ENCODE peak calls at places on chromosomes 2 and 18, in eight cellular contexts. One of them, this sample, is unnamed.
A peak's percentile ranks its signal among the peaks of the same experiment; 100 is the strongest.

GRCh38 chr2:171762879-171763573 is 75.8 kb downstream of the DYNC1I2 start:
- DNase-seq in H7: peak; percentile 4
- DNase-seq in spleen: no peak
- DNase-seq in endothelial cell: no peak
- DNase-seq in iPS-NIHi11: no peak
- DNase-seq in activated CD4-positive, alpha-beta T cell treated with anti-CD3 and anti-CD28 coated beads, Interleukin-2, amount 50 U/mL, for 48 hours: no peak
- DNase-seq in neural progenitor cell: no peak
- DNase-seq in testis: no peak
- DNase-seq in this sample: no peak

GRCh38 chr2:189265696-189266320 is 86.2 kb upstream of the COL5A2 start:
- DNase-seq in H7: no peak
- DNase-seq in endothelial cell: no peak
- DNase-seq in activated CD4-positive, alpha-beta T cell treated with anti-CD3 and anti-CD28 coated beads, Interleukin-2, amount 50 U/mL, for 48 hours: no peak
- DNase-seq in iPS-NIHi11: no peak
- DNase-seq in testis: no peak
- DNase-seq in neural progenitor cell: no peak
- DNase-seq in spleen: no peak
- DNase-seq in this sample: no peak

GRCh38 chr2:146124741-146125140 is 1604.8 kb upstream of the ZEB2 start:
- DNase-seq in neural progenitor cell: no peak
- DNase-seq in endothelial cell: no peak
- DNase-seq in activated CD4-positive, alpha-beta T cell treated with anti-CD3 and anti-CD28 coated beads, Interleukin-2, amount 50 U/mL, for 48 hours: no peak
- DNase-seq in testis: no peak
- DNase-seq in iPS-NIHi11: no peak
- DNase-seq in spleen: no peak
- DNase-seq in H7: no peak
- DNase-seq in this sample: no peak

GRCh38 chr2:201759567-201759966 is 21.2 kb downstream of the ALS2 start:
- DNase-seq in testis: no peak
- DNase-seq in H7: no peak
- DNase-seq in iPS-NIHi11: no peak
- DNase-seq in spleen: no peak
- DNase-seq in neural progenitor cell: no peak
- DNase-seq in activated CD4-positive, alpha-beta T cell treated with anti-CD3 and anti-CD28 coated beads, Interleukin-2, amount 50 U/mL, for 48 hours: no peak
- DNase-seq in endothelial cell: no peak
- DNase-seq in this sample: no peak

GRCh38 chr2:218648473-218649100 is 10.8 kb downstream of the ZNF142 start:
- DNase-seq in activated CD4-positive, alpha-beta T cell treated with anti-CD3 and anti-CD28 coated beads, Interleukin-2, amount 50 U/mL, for 48 hours: peak; percentile 44
- DNase-seq in spleen: no peak
- DNase-seq in endothelial cell: peak; percentile 58
- DNase-seq in iPS-NIHi11: peak; percentile 75
- DNase-seq in neural progenitor cell: peak; percentile 61
- DNase-seq in H7: peak; percentile 86
- DNase-seq in testis: peak; percentile 74
- DNase-seq in this sample: no peak

GRCh38 chr18:58391932-58392331 is 237.0 kb downstream of the ALPK2 start:
- DNase-seq in testis: no peak
- DNase-seq in endothelial cell: no peak
- DNase-seq in iPS-NIHi11: no peak
- DNase-seq in neural progenitor cell: peak; percentile 33
- DNase-seq in spleen: no peak
- DNase-seq in activated CD4-positive, alpha-beta T cell treated with anti-CD3 and anti-CD28 coated beads, Interleukin-2, amount 50 U/mL, for 48 hours: no peak
- DNase-seq in H7: peak; percentile 48
- DNase-seq in this sample: no peak

GRCh38 chr2:111161971-111162370 is 41.3 kb downstream of the BCL2L11 start:
- DNase-seq in endothelial cell: no peak
- DNase-seq in testis: no peak
- DNase-seq in activated CD4-positive, alpha-beta T cell treated with anti-CD3 and anti-CD28 coated beads, Interleukin-2, amount 50 U/mL, for 48 hours: no peak
- DNase-seq in neural progenitor cell: no peak
- DNase-seq in H7: no peak
- DNase-seq in spleen: no peak
- DNase-seq in iPS-NIHi11: no peak
- DNase-seq in this sample: no peak

GRCh38 chr2:173171924-173172643 is 96.4 kb downstream of the MAP3K20 start:
- DNase-seq in endothelial cell: no peak
- DNase-seq in testis: no peak
- DNase-seq in activated CD4-positive, alpha-beta T cell treated with anti-CD3 and anti-CD28 coated beads, Interleukin-2, amount 50 U/mL, for 48 hours: no peak
- DNase-seq in iPS-NIHi11: no peak
- DNase-seq in H7: no peak
- DNase-seq in neural progenitor cell: no peak
- DNase-seq in spleen: no peak
- DNase-seq in this sample: no peak

GRCh38 chr2:100237770-100238169 is 84.5 kb downstream of the LONRF2 start:
- DNase-seq in H7: peak; percentile 46
- DNase-seq in neural progenitor cell: no peak
- DNase-seq in spleen: no peak
- DNase-seq in activated CD4-positive, alpha-beta T cell treated with anti-CD3 and anti-CD28 coated beads, Interleukin-2, amount 50 U/mL, for 48 hours: no peak
- DNase-seq in endothelial cell: no peak
- DNase-seq in iPS-NIHi11: no peak
- DNase-seq in testis: no peak
- DNase-seq in this sample: no peak

GRCh38 chr2:148459300-148459891 is 185.2 kb upstream of the EPC2 start:
- DNase-seq in H7: no peak
- DNase-seq in spleen: no peak
- DNase-seq in endothelial cell: no peak
- DNase-seq in neural progenitor cell: no peak
- DNase-seq in iPS-NIHi11: no peak
- DNase-seq in activated CD4-positive, alpha-beta T cell treated with anti-CD3 and anti-CD28 coated beads, Interleukin-2, amount 50 U/mL, for 48 hours: no peak
- DNase-seq in testis: no peak
- DNase-seq in this sample: no peak

GRCh38 chr2:199465390-199465789 is 7.7 kb upstream of the SATB2 start:
- DNase-seq in endothelial cell: no peak
- DNase-seq in iPS-NIHi11: no peak
- DNase-seq in H7: no peak
- DNase-seq in neural progenitor cell: no peak
- DNase-seq in testis: no peak
- DNase-seq in spleen: no peak
- DNase-seq in activated CD4-positive, alpha-beta T cell treated with anti-CD3 and anti-CD28 coated beads, Interleukin-2, amount 50 U/mL, for 48 hours: no peak
- DNase-seq in this sample: no peak

GRCh38 chr2:174918886-174919526 is 86.2 kb downstream of the CHN1 start:
- DNase-seq in activated CD4-positive, alpha-beta T cell treated with anti-CD3 and anti-CD28 coated beads, Interleukin-2, amount 50 U/mL, for 48 hours: no peak
- DNase-seq in neural progenitor cell: no peak
- DNase-seq in testis: no peak
- DNase-seq in iPS-NIHi11: no peak
- DNase-seq in endothelial cell: no peak
- DNase-seq in H7: no peak
- DNase-seq in spleen: no peak
- DNase-seq in this sample: no peak

GRCh38 chr2:142877265-142877756 is at the start of gene KYNU:
- DNase-seq in activated CD4-positive, alpha-beta T cell treated with anti-CD3 and anti-CD28 coated beads, Interleukin-2, amount 50 U/mL, for 48 hours: no peak
- DNase-seq in H7: no peak
- DNase-seq in iPS-NIHi11: no peak
- DNase-seq in endothelial cell: no peak
- DNase-seq in testis: no peak
- DNase-seq in neural progenitor cell: no peak
- DNase-seq in spleen: no peak
- DNase-seq in this sample: no peak

GRCh38 chr18:36392888-36393287 is 95.4 kb downstream of the FHOD3 start:
- DNase-seq in activated CD4-positive, alpha-beta T cell treated with anti-CD3 and anti-CD28 coated beads, Interleukin-2, amount 50 U/mL, for 48 hours: no peak
- DNase-seq in neural progenitor cell: no peak
- DNase-seq in H7: no peak
- DNase-seq in endothelial cell: no peak
- DNase-seq in iPS-NIHi11: no peak
- DNase-seq in testis: no peak
- DNase-seq in spleen: no peak
- DNase-seq in this sample: no peak

GRCh38 chr2:241764272-241765241 is 12.1 kb upstream of the GAL3ST2 start:
- DNase-seq in iPS-NIHi11: no peak
- DNase-seq in endothelial cell: peak; percentile 2
- DNase-seq in neural progenitor cell: peak; percentile 42
- DNase-seq in activated CD4-positive, alpha-beta T cell treated with anti-CD3 and anti-CD28 coated beads, Interleukin-2, amount 50 U/mL, for 48 hours: no peak
- DNase-seq in testis: no peak
- DNase-seq in H7: peak; percentile 80
- DNase-seq in spleen: peak; percentile 74
- DNase-seq in this sample: no peak

GRCh38 chr2:241574911-241575623 is 16.5 kb downstream of the BOK start:
- DNase-seq in activated CD4-positive, alpha-beta T cell treated with anti-CD3 and anti-CD28 coated beads, Interleukin-2, amount 50 U/mL, for 48 hours: no peak
- DNase-seq in H7: peak; percentile 49
- DNase-seq in neural progenitor cell: no peak
- DNase-seq in spleen: peak; percentile 29
- DNase-seq in endothelial cell: no peak
- DNase-seq in iPS-NIHi11: no peak
- DNase-seq in testis: no peak
- DNase-seq in this sample: no peak

GRCh38 chr2:72793798-72794447 is 31.9 kb downstream of the EXOC6B start:
- DNase-seq in endothelial cell: no peak
- DNase-seq in iPS-NIHi11: no peak
- DNase-seq in spleen: no peak
- DNase-seq in neural progenitor cell: no peak
- DNase-seq in testis: no peak
- DNase-seq in activated CD4-positive, alpha-beta T cell treated with anti-CD3 and anti-CD28 coated beads, Interleukin-2, amount 50 U/mL, for 48 hours: no peak
- DNase-seq in H7: no peak
- DNase-seq in this sample: no peak

GRCh38 chr2:105712981-105713596 is 31.6 kb upstream of the NCK2 start:
- DNase-seq in activated CD4-positive, alpha-beta T cell treated with anti-CD3 and anti-CD28 coated beads, Interleukin-2, amount 50 U/mL, for 48 hours: no peak
- DNase-seq in neural progenitor cell: no peak
- DNase-seq in testis: no peak
- DNase-seq in H7: no peak
- DNase-seq in iPS-NIHi11: no peak
- DNase-seq in endothelial cell: no peak
- DNase-seq in spleen: no peak
- DNase-seq in this sample: no peak

GRCh38 chr2:186919272-186919671 is 70.3 kb upstream of the ZSWIM2 start:
- DNase-seq in activated CD4-positive, alpha-beta T cell treated with anti-CD3 and anti-CD28 coated beads, Interleukin-2, amount 50 U/mL, for 48 hours: no peak
- DNase-seq in H7: no peak
- DNase-seq in iPS-NIHi11: no peak
- DNase-seq in neural progenitor cell: no peak
- DNase-seq in endothelial cell: no peak
- DNase-seq in spleen: no peak
- DNase-seq in testis: no peak
- DNase-seq in this sample: no peak

GRCh38 chr2:99880148-99880983 is 262.0 kb downstream of the AFF3 start:
- DNase-seq in iPS-NIHi11: no peak
- DNase-seq in spleen: no peak
- DNase-seq in testis: no peak
- DNase-seq in neural progenitor cell: no peak
- DNase-seq in H7: no peak
- DNase-seq in endothelial cell: no peak
- DNase-seq in activated CD4-positive, alpha-beta T cell treated with anti-CD3 and anti-CD28 coated beads, Interleukin-2, amount 50 U/mL, for 48 hours: no peak
- DNase-seq in this sample: no peak